ENCODE peak calls at places on chromosomes 1 and 21, in seven cellular contexts. P, W, I, S, N, L and A are unnamed samples.

GRCh38 chr1:227315500-227316346 is 2.6 kb downstream of the CDC42BPA start:
- DNase-seq in P (peak), W (no peak), I (no peak), S (no peak), N (no peak), L (no peak), A (no peak)

GRCh38 chr1:115958866-115959265 is 17.4 kb upstream of the SLC22A15 start:
- DNase-seq in P (no peak), W (no peak), I (no peak), S (no peak), N (no peak), L (no peak), A (no peak)

GRCh38 chr1:53142226-53142853 is at the start of gene SLC1A7:
- DNase-seq in P (no peak), W (no peak), I (no peak), S (no peak), N (no peak), L (no peak), A (no peak)

GRCh38 chr1:53524428-53525400 is 65.5 kb downstream of the DMRTB1 start:
- DNase-seq in P (no peak), W (no peak), I (no peak), S (no peak), N (no peak), L (no peak), A (no peak)

GRCh38 chr1:1989759-1990158 is 13.8 kb downstream of the CFAP74 start:
- DNase-seq in P (no peak), W (no peak), I (no peak), S (no peak), N (no peak), L (no peak), A (no peak)

GRCh38 chr1:11920239-11920903 is 5.9 kb downstream of the KIAA2013 start:
- DNase-seq in P (no peak), W (no peak), I (no peak), S (no peak), N (no peak), L (no peak), A (no peak)

GRCh38 chr1:44602675-44603610 is 71.3 kb downstream of the TMEM53 start:
- DNase-seq in P (no peak), W (peak), I (no peak), S (no peak), N (no peak), L (no peak), A (no peak)

GRCh38 chr1:26097696-26098095 is 13.9 kb upstream of the PDIK1L start:
- DNase-seq in P (no peak), W (no peak), I (no peak), S (no peak), N (no peak), L (no peak), A (no peak)

GRCh38 chr1:154453155-154453554 is 48.0 kb downstream of the IL6R start:
- DNase-seq in P (no peak), W (no peak), I (no peak), S (no peak), N (no peak), L (no peak), A (no peak)

GRCh38 chr1:248834343-248834940 is 3.6 kb upstream of the ZNF672 start:
- DNase-seq in P (no peak), W (no peak), I (no peak), S (no peak), N (no peak), L (no peak), A (no peak)

GRCh38 chr1:185939142-185939541 is 205.0 kb downstream of the HMCN1 start:
- DNase-seq in P (no peak), W (no peak), I (no peak), S (no peak), N (no peak), L (no peak), A (no peak)

GRCh38 chr1:32733573-32734321 is 31.2 kb upstream of the SYNC start:
- DNase-seq in P (peak), W (no peak), I (no peak), S (no peak), N (no peak), L (no peak), A (no peak)

GRCh38 chr1:43549921-43550597 is 19.4 kb downstream of the PTPRF start:
- DNase-seq in P (no peak), W (peak), I (no peak), S (peak), N (peak), L (peak), A (no peak)

GRCh38 chr1:68916227-68916853 is 419.5 kb upstream of the DEPDC1 start:
- DNase-seq in P (no peak), W (peak), I (no peak), S (no peak), N (no peak), L (no peak), A (no peak)

GRCh38 chr1:33420870-33421775 is 9.8 kb downstream of the PHC2 start:
- DNase-seq in P (no peak), W (no peak), I (no peak), S (no peak), N (no peak), L (no peak), A (no peak)

GRCh38 chr21:34630536-34631143 is 15.7 kb upstream of the RCAN1 start:
- DNase-seq in P (peak), W (peak), I (peak), S (no peak), N (peak), L (peak), A (no peak)

GRCh38 chr21:39321424-39321823 is 8.0 kb upstream of the BRWD1 start:
- DNase-seq in P (no peak), W (no peak), I (no peak), S (no peak), N (no peak), L (no peak), A (no peak)

GRCh38 chr1:206909883-206910318 is 11.8 kb downstream of the FCMR start:
- DNase-seq in P (no peak), W (no peak), I (no peak), S (no peak), N (no peak), L (no peak), A (no peak)

GRCh38 chr1:19028110-19028509 is 71.6 kb upstream of the IFFO2 start:
- DNase-seq in P (no peak), W (peak), I (no peak), S (peak), N (no peak), L (no peak), A (no peak)

GRCh38 chr1:36304521-36304920 is 1.6 kb upstream of the SH3D21 start:
- DNase-seq in P (no peak), W (no peak), I (no peak), S (no peak), N (no peak), L (no peak), A (no peak)

GRCh38 chr1:111541721-111542120 is 38.3 kb upstream of the ADORA3 start:
- DNase-seq in P (peak), W (no peak), I (no peak), S (no peak), N (no peak), L (no peak), A (no peak)

GRCh38 chr1:52551476-52552235 is 1.2 kb downstream of the TUT4 start:
- DNase-seq in P (peak), W (peak), I (peak), S (no peak), N (peak), L (peak), A (peak)

GRCh38 chr1:82487778-82488177 is 687.0 kb downstream of the ADGRL2 start:
- DNase-seq in P (no peak), W (no peak), I (no peak), S (no peak), N (no peak), L (no peak), A (no peak)

GRCh38 chr1:33818071-33818470 is 45.8 kb upstream of the HMGB4 start:
- DNase-seq in P (no peak), W (peak), I (no peak), S (no peak), N (no peak), L (no peak), A (no peak)

GRCh38 chr1:112744019-112744578 is 29.0 kb upstream of the PPM1J start:
- DNase-seq in P (no peak), W (no peak), I (no peak), S (peak), N (peak), L (no peak), A (no peak)

GRCh38 chr1:212013672-212014071 is 21.7 kb downstream of the INTS7 start:
- DNase-seq in P (peak), W (no peak), I (no peak), S (no peak), N (no peak), L (no peak), A (no peak)

GRCh38 chr1:155070721-155071556 is 7.4 kb downstream of the EFNA4 start:
- DNase-seq in P (peak), W (peak), I (peak), S (peak), N (peak), L (peak), A (peak)